ENCODE peak calls at places on chromosomes 5 and 9, in nine cellular contexts. R is CD8-positive, alpha-beta T cell; X is AG09309; Z is BE2C; T is OCI-LY7; D is ascending aorta; A is choroid plexus epithelial cell; E is heart right ventricle; O is lower leg skin. Q is an unnamed sample.

GRCh38 chr5:107572800-107573368 is 97.9 kb downstream of the EFNA5 start:
- DNase-seq in D (no peak), O (no peak), R (no peak), Z (no peak), T (no peak), A (no peak), E (no peak), X (no peak), Q (no peak)

GRCh38 chr5:68339921-68340321 is 124.4 kb downstream of the PIK3R1 start:
- DNase-seq in Z (no peak), A (peak; percentile 34), T (no peak), D (no peak), E (no peak), X (no peak), O (no peak), R (no peak), Q (no peak)

GRCh38 chr5:177077335-177077734 is 9.4 kb upstream of the FGFR4 start:
- DNase-seq in X (no peak), D (no peak), O (no peak), E (no peak), Z (no peak), R (no peak), A (peak; percentile 17), T (no peak), Q (no peak)

GRCh38 chr5:127870914-127871313 is 167.7 kb downstream of the CCDC192 start:
- DNase-seq in Z (peak; percentile 16), T (no peak), X (no peak), E (peak; percentile 81), D (no peak), R (no peak), O (peak; percentile 75), A (peak; percentile 44), Q (peak; percentile 69)

GRCh38 chr9:74500584-74500924 is 3.4 kb downstream of the RORB start:
- DNase-seq in Z (no peak), T (no peak), A (peak; percentile 2), O (no peak), D (no peak), E (no peak), X (no peak), R (no peak), Q (no peak)

GRCh38 chr5:2538169-2538568 is 213.3 kb downstream of the IRX2 start:
- DNase-seq in X (no peak), O (no peak), A (no peak), D (no peak), Z (no peak), R (no peak), T (no peak), E (no peak), Q (no peak)

GRCh38 chr5:140106101-140106500 is 7.8 kb upstream of the PURA start:
- DNase-seq in E (no peak), X (no peak), O (no peak), A (no peak), R (no peak), T (peak; percentile 20), D (no peak), Z (no peak), Q (no peak)

GRCh38 chr9:18362901-18363685 is 110.9 kb upstream of the ADAMTSL1 start:
- DNase-seq in X (no peak), R (no peak), D (no peak), T (peak; percentile 57), O (no peak), E (no peak), A (peak; percentile 72), Z (no peak), Q (no peak)

GRCh38 chr5:38780950-38781349 is 64.9 kb upstream of the OSMR start:
- DNase-seq in X (no peak), T (no peak), R (no peak), Z (peak; percentile 56), A (peak; percentile 96), O (peak; percentile 63), D (no peak), E (peak; percentile 37), Q (no peak)

GRCh38 chr5:65837139-65837538 is 89.2 kb upstream of the ERBIN start:
- DNase-seq in O (no peak), D (no peak), A (peak; percentile 84), E (no peak), T (no peak), R (no peak), X (no peak), Z (no peak), Q (no peak)

GRCh38 chr5:133977858-133978257 is 9.4 kb upstream of the C5orf15 start:
- DNase-seq in A (peak; percentile 72), R (no peak), E (no peak), T (no peak), X (peak; percentile 42), Z (no peak), D (no peak), O (no peak), Q (no peak)

GRCh38 chr5:75051217-75051751 is 1.1 kb downstream of the GCNT4 start:
- DNase-seq in D (no peak), R (no peak), O (no peak), Z (no peak), T (no peak), A (no peak), E (no peak), X (no peak), Q (peak; percentile 16)

GRCh38 chr5:24110019-24110615 is 534.7 kb downstream of the CDH10 start:
- DNase-seq in D (no peak), R (no peak), T (peak; percentile 1), X (no peak), O (no peak), E (no peak), A (peak; percentile 26), Z (no peak), Q (no peak)

GRCh38 chr9:111348821-111349271 is 18.8 kb upstream of the OR2K2 start:
- DNase-seq in A (peak; percentile 26), T (no peak), R (no peak), O (no peak), X (no peak), Z (no peak), D (no peak), E (no peak), Q (no peak)

GRCh38 chr9:89375181-89375760 is 57.0 kb downstream of the SECISBP2 start:
- DNase-seq in Z (peak; percentile 77), A (peak; percentile 27), O (peak; percentile 33), X (no peak), E (no peak), R (no peak), T (peak; percentile 33), D (no peak), Q (peak; percentile 66)

GRCh38 chr5:84249918-84250635 is 134.6 kb downstream of the EDIL3 start:
- DNase-seq in D (no peak), O (no peak), X (peak; percentile 56), T (no peak), A (peak; percentile 90), R (no peak), Z (no peak), E (no peak), Q (no peak)

GRCh38 chr5:164202338-164202737 is 696.9 kb downstream of the MAT2B start:
- DNase-seq in X (no peak), Z (no peak), O (no peak), D (no peak), T (no peak), E (no peak), R (no peak), A (peak; percentile 57), Q (no peak)

GRCh38 chr5:179768326-179769085 is 25.3 kb upstream of the LTC4S start:
- DNase-seq in E (no peak), D (no peak), T (no peak), A (no peak), Z (no peak), O (no peak), X (no peak), R (no peak), Q (no peak)

GRCh38 chr5:67030289-67031069 is 166.1 kb downstream of the CD180 start:
- DNase-seq in E (no peak), T (no peak), O (no peak), D (no peak), X (peak; percentile 51), R (no peak), A (peak; percentile 43), Z (no peak), Q (no peak)

DNA sequence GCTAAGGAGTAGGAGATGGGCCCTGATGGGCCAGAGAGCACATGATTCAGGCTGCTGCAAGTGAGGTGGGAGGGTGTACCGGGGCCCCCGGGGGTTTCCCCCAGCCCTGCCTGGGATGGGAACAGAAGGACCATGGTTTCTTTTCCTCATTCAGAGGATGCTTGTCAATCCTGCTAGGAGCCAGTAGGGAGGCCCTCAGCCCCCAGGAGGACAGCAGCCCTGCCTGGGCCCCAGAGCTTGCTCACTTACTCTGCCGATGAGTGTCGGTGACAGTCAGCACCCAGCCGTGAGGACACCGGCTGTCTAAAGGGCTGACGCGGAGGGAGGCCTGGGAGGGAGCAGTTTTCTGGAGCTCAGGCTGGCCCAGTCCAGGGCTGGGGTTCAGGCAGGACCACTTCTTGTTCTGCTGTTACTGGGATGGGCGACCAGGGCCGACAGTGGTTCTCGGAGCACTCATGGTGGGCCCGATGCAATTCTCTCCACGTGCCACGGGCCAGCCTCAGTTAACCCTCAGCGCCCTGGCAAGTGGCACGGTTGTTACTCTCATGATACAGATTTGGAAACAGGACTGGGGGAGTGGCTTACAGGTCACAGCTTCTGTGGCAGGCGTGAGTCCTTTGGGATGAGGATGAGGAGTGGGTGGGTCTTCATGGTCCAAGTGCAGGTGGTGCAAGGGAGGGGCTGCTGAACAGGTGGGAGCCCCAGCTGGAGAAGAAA is 1.8 kb downstream of the ARRDC1 start:
- DNase-seq in X (no peak), R (no peak), A (no peak), O (no peak), E (no peak), D (no peak), T (no peak), Z (no peak), Q (no peak)
- H3K4me3 ChIP-seq in X (no peak overlapping the region), R (peak overlapping the region; percentile 70), A (no peak overlapping the region), O (no peak overlapping the region), E (peak overlapping the region; percentile 75), D (peak overlapping the region; percentile 94), T (peak overlapping the region; percentile 89), Z (no peak overlapping the region), Q (no peak overlapping the region)

DNA sequence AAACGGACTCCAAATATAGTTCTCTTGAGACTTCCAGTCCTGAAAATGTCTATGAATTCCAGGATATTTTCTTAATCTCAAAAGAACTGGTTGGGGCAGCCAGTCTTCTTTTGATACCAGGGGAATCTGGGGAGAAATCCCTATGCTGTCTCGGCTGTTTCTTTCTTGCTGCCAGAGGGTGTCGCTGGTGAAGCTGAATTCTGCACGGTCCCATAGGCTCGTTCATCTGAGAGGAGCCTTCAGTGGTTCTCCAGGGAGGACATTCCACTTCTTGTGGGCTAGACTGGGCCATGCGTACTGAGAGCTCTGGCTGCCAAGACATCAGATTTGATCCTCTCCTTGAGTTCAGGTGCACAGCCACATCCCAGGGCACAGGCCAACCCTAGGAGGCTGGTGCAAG is 155.0 kb upstream of the CLINT1 start:
- DNase-seq in O (no peak), R (no peak), T (peak; percentile 43), D (no peak), Z (peak; percentile 13), X (no peak), A (peak; percentile 70), E (no peak), Q (peak; percentile 21)
- TF ChIP-seq CTCF in O (no peak), R (no peak), T (peak; percentile 73), D (no peak), Z (peak; percentile 46), X (peak; percentile 39), A (peak; percentile 75), E (peak; percentile 57), Q (peak; percentile 32)

GRCh38 chr5:162888268-162888667 is 549.1 kb upstream of the CCNG1 start:
- DNase-seq in O (no peak), X (no peak), A (no peak), D (no peak), Z (no peak), R (no peak), E (no peak), T (no peak), Q (no peak)
- H3K4me3 ChIP-seq in O (no peak overlapping the region), X (no peak overlapping the region), A (no peak overlapping the region), D (no peak overlapping the region), Z (no peak overlapping the region), R (no peak overlapping the region), E (no peak overlapping the region), T (no peak overlapping the region), Q (no peak overlapping the region)

GRCh38 chr5:167888395-167888794 is 403.1 kb upstream of the WWC1 start:
- DNase-seq in D (no peak), O (no peak), A (no peak), Z (no peak), T (no peak), E (no peak), R (no peak), X (no peak), Q (no peak)
- TF ChIP-seq CTCF in D (no peak), O (no peak), A (peak; percentile 18), Z (no peak), T (no peak), E (no peak), R (no peak), X (no peak), Q (no peak)